ENCODE peak calls at places on chromosomes 11 and 22, in four cellular contexts. D is HepG2, B is K562, C is GM23248. A is an unnamed sample. For H3K9me3, the result is how much of the 10 kb centered on the place peaks cover.

GRCh38 chr11:130786987-130787688 is 129.1 kb downstream of the SNX19 start:
- DNase-seq in D (no peak), B (no peak), C (peak), A (peak)

GRCh38 chr11:28457481-28458145 is 349.4 kb downstream of the METTL15 start:
- DNase-seq in D (no peak), B (no peak), C (no peak), A (no peak)

GRCh38 chr11:35045219-35045819 is 93.7 kb upstream of the CD44 start:
- DNase-seq in D (peak), B (no peak), C (no peak), A (no peak)

GRCh38 chr11:85749884-85750283 is 61.1 kb downstream of the SYTL2 start:
- DNase-seq in D (no peak), B (no peak), C (no peak), A (no peak)

GRCh38 chr11:107017433-107018227 is 646 bp downstream of the GUCY1A2 start:
- DNase-seq in D (peak), B (peak), C (peak), A (peak)

GRCh38 chr11:10139656-10140055 is 154.4 kb downstream of the SBF2 start:
- DNase-seq in D (no peak), B (no peak), C (peak), A (peak)

GRCh38 chr11:90908074-90908473 is 685.2 kb upstream of the CHORDC1 start:
- DNase-seq in D (no peak), B (no peak), C (no peak), A (peak)

GRCh38 chr11:128776088-128776433 is 82.2 kb downstream of the FLI1 start:
- DNase-seq in D (no peak), B (no peak), C (no peak), A (no peak)

GRCh38 chr11:10483584-10483983 is 28.5 kb downstream of the AMPD3 start:
- DNase-seq in D (no peak), B (no peak), C (no peak), A (no peak)

GRCh38 chr11:7564803-7565202 is 51.0 kb downstream of the PPFIBP2 start:
- DNase-seq in D (no peak), B (no peak), C (no peak), A (no peak)

GRCh38 chr11:27309064-27309463 is 54.0 kb downstream of the CCDC34 start:
- DNase-seq in D (no peak), B (no peak), C (no peak), A (no peak)

GRCh38 chr22:37255558-37256006 is 11.5 kb upstream of the RAC2 start:
- DNase-seq in D (no peak), B (no peak), C (no peak), A (no peak)

GRCh38 chr11:72460091-72460647 is 25.8 kb upstream of the CLPB start:
- DNase-seq in D (no peak), B (no peak), C (no peak), A (no peak)

GRCh38 chr22:23217171-23218052 is 37.1 kb downstream of the BCR start:
- DNase-seq in D (no peak), B (peak), C (no peak), A (peak)

GRCh38 chr11:126339866-126340434 is 15.5 kb upstream of the ST3GAL4 start:
- DNase-seq in D (no peak), B (no peak), C (peak), A (no peak)

GRCh38 chr22:33438273-33438672 is 380.1 kb upstream of the SYN3 start:
- DNase-seq in D (no peak), B (no peak), C (peak), A (no peak)

GRCh38 chr11:57283231-57283990 is 41.3 kb downstream of the TNKS1BP1 start:
- DNase-seq in D (no peak), B (no peak), C (no peak), A (no peak)

GRCh38 chr11:44243633-44244343 is 66.2 kb downstream of the ALX4 start:
- DNase-seq in D (peak), B (no peak), C (peak), A (peak)

GRCh38 chr11:63847363-63847762 is 8.5 kb downstream of the MARK2 start:
- DNase-seq in D (no peak), B (no peak), C (no peak), A (no peak)

GRCh38 chr11:4025957-4026324 is 68.7 kb upstream of the RRM1 start:
- DNase-seq in D (no peak), B (no peak), C (peak), A (no peak)

GRCh38 chr11:35488117-35488516 is 37.3 kb downstream of the PAMR1 start:
- DNase-seq in D (no peak), B (no peak), C (peak), A (no peak)

GRCh38 chr22:46428602-46429326 is 93.2 kb downstream of the TRMU start:
- DNase-seq in D (no peak), B (no peak), C (no peak), A (no peak)

GRCh38 chr11:123314972-123315371 is 115.1 kb upstream of the GRAMD1B start:
- DNase-seq in D (no peak), B (no peak), C (no peak), A (no peak)

GRCh38 chr11:66042227-66043007 is 6.5 kb downstream of the GAL3ST3 start:
- DNase-seq in D (no peak), B (no peak), C (no peak), A (no peak)

GRCh38 chr11:70695086-70695960 is 297.0 kb downstream of the CTTN start:
- DNase-seq in D (no peak), B (no peak), C (peak), A (no peak)

GRCh38 chr11:119108151-119108856 is 1.2 kb downstream of the C2CD2L start:
- DNase-seq in D (peak), B (peak), C (peak), A (no peak)

GRCh38 chr11:46332568-46333128 is 14.6 kb upstream of the DGKZ start:
- DNase-seq in D (no peak), B (peak), C (peak), A (no peak)

GRCh38 chr11:46331653-46331984 is 15.6 kb upstream of the DGKZ start:
- DNase-seq in D (no peak), B (no peak), C (peak), A (no peak)

GRCh38 chr11:46334211-46334610 is 13.1 kb upstream of the DGKZ start:
- DNase-seq in D (no peak), B (no peak), C (no peak), A (no peak)

GRCh38 chr11:46332093-46332567 is 15.1 kb upstream of the DGKZ start:
- DNase-seq in D (no peak), B (no peak), C (no peak), A (no peak)

GRCh38 chr11:46333129-46333947 is 13.9 kb upstream of the DGKZ start:
- DNase-seq in D (no peak), B (no peak), C (peak), A (no peak)
- TF ChIP-seq EZH2 in D (peak), B (no peak), C (no peak), A (peak)

GRCh38 chr11:100777736-100778135 is 90.6 kb downstream of the ARHGAP42 start:
- DNase-seq in D (no peak), B (no peak), C (no peak), A (no peak)
- H3K4me2 ChIP-seq in D (no peak), B (no peak), C (no peak), A (no peak)

GRCh38 chr22:49593509-49593908 is 234.2 kb downstream of the BRD1 start:
- DNase-seq in D (no peak), B (no peak), C (no peak), A (no peak)

GRCh38 chr22:49594078-49594477 is 233.6 kb downstream of the BRD1 start:
- DNase-seq in D (no peak), B (no peak), C (no peak), A (no peak)

GRCh38 chr22:49590851-49591445 is 236.7 kb downstream of the BRD1 start:
- DNase-seq in D (no peak), B (no peak), C (no peak), A (no peak)

GRCh38 chr22:49590381-49590780 is 237.3 kb downstream of the BRD1 start:
- DNase-seq in D (no peak), B (no peak), C (no peak), A (no peak)

GRCh38 chr22:49592780-49593501 is 234.7 kb downstream of the BRD1 start:
- DNase-seq in D (no peak), B (no peak), C (no peak), A (peak)
- H3K9me3 ChIP-seq in D (under half), B (under half), C (under half), A (under half)

GRCh38 chr11:1797391-1798125 is 33.8 kb upstream of the CTSD start:
- DNase-seq in D (no peak), B (no peak), C (no peak), A (no peak)

GRCh38 chr11:1792461-1792860 is 28.7 kb upstream of the CTSD start:
- DNase-seq in D (no peak), B (no peak), C (no peak), A (no peak)

GRCh38 chr11:1796297-1797011 is 32.7 kb upstream of the CTSD start:
- DNase-seq in D (no peak), B (no peak), C (no peak), A (no peak)

GRCh38 chr11:1791912-1792311 is 28.2 kb upstream of the CTSD start:
- DNase-seq in D (no peak), B (no peak), C (no peak), A (no peak)

GRCh38 chr11:1793091-1793490 is 29.4 kb upstream of the CTSD start:
- DNase-seq in D (no peak), B (no peak), C (no peak), A (no peak)
- TF ChIP-seq EZH2 in D (no peak), B (no peak), C (no peak), A (no peak)

GRCh38 chr22:39535302-39535805 is 2.8 kb upstream of the RPS19BP1 start:
- DNase-seq in D (no peak), B (no peak), C (no peak), A (no peak)

GRCh38 chr22:39536711-39537110 is 4.2 kb upstream of the RPS19BP1 start:
- DNase-seq in D (no peak), B (no peak), C (no peak), A (no peak)

GRCh38 chr22:39535831-39536449 is 3.4 kb upstream of the RPS19BP1 start:
- DNase-seq in D (no peak), B (no peak), C (no peak), A (no peak)

GRCh38 chr22:39534591-39535301 is 2.2 kb upstream of the RPS19BP1 start:
- DNase-seq in D (peak), B (peak), C (peak), A (peak)

DNA sequence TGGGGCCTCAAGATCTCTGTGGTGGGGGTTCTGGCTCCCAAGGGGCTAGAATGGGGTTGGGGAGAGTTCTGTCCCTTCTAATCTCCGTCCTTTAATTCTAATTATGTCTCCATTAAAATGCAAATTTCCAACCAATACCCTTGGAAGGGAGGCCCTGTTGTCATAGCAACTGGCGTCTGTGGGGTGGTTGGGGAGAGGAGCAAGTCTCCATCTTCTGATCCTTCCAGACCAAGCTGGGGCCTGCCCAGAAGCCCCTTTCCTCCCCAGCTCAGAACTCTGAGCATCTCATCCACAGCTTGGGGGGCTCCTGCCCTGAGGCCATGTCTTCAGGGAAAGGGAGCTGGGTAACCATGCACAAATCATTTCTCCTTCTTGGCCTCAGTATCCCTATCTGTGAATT is 5.4 kb upstream of the RPS19BP1 start:
- DNase-seq in D (no peak), B (no peak), C (no peak), A (no peak)
- H3K4me2 ChIP-seq in D (no peak), B (no peak), C (no peak), A (no peak)

DNA sequence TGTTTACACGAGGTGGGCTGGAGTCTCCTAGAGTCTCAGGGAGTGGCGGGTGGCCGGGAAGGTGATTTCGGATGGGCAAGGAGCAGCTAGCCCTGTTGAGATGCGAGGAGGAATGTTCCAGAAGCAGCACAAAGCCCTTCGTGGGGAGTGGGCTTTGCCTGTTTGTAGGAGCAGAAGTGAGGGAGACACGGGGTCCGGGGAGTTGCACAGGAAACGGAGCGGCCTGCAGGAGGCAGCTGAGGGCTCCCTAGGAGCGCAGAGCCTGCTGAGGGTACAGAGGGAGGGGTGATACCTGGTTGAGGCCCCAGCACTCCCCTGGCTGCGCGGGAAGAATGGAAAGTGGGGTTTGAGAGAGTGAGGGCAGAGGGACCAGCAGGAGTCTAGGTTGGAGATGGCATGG is 847.2 kb downstream of the TBC1D22A start:
- DNase-seq in D (no peak), B (no peak), C (no peak), A (no peak)
- H3K9me3 ChIP-seq in D (under half), B (under half), C (under half), A (under half)